ENCODE peak calls at places on chromosomes 4 and X, in nine cellular contexts. D is astrocyte of the spinal cord, Q is GM23338, E is uterus, Z is adipocyte, P is heart left ventricle, J is dorsolateral prefrontal cortex, Y is ascending aorta, L is AG04450. R is an unnamed sample.

GRCh38 chrX:53288173-53288572 is 6.8 kb upstream of the IQSEC2 start:
- DNase-seq in Q (peak; percentile 71), Z (peak; percentile 2), L (no peak), P (peak; percentile 65), D (peak; percentile 23), Y (no peak), E (peak; percentile 36), J (peak; percentile 43), R (no peak)

GRCh38 chr4:186948361-186949291 is 225.0 kb upstream of the FAT1 start:
- DNase-seq in E (no peak), D (peak; percentile 32), Y (no peak), P (no peak), L (no peak), Z (peak; percentile 23), J (no peak), Q (peak; percentile 70), R (no peak)

GRCh38 chr4:26885912-26886274 is 25.3 kb downstream of the STIM2 start:
- DNase-seq in Q (peak; percentile 18), E (no peak), L (no peak), D (no peak), J (no peak), Z (no peak), P (no peak), Y (no peak), R (no peak)

GRCh38 chr4:184386271-184386781 is 88.0 kb downstream of the IRF2 start:
- DNase-seq in L (no peak), E (no peak), Y (no peak), Z (no peak), P (no peak), D (no peak), Q (peak; percentile 83), J (no peak), R (no peak)

GRCh38 chr4:109703664-109704351 is 563 bp upstream of the CASP6 start:
- DNase-seq in P (no peak), J (no peak), E (no peak), Q (no peak), L (no peak), D (no peak), Z (peak; percentile 24), Y (no peak), R (no peak)

GRCh38 chr4:22719218-22719617 is 26.5 kb downstream of the GBA3 start:
- DNase-seq in D (no peak), L (no peak), Y (no peak), Q (no peak), J (no peak), E (no peak), Z (no peak), P (no peak), R (no peak)

GRCh38 chr4:78876568-78877320 is 62.5 kb downstream of the PAQR3 start:
- DNase-seq in L (peak; percentile 2), P (no peak), J (no peak), Z (peak; percentile 39), E (no peak), D (no peak), Q (no peak), Y (no peak), R (no peak)

GRCh38 chr4:169179609-169180526 is 90.9 kb downstream of the SH3RF1 start:
- DNase-seq in L (no peak), Z (peak; percentile 71), J (no peak), E (no peak), P (no peak), Q (no peak), D (peak; percentile 55), Y (no peak), R (no peak)

GRCh38 chr4:86013623-86014022 is 346.2 kb downstream of the MAPK10 start:
- DNase-seq in D (peak; percentile 64), Y (no peak), L (peak; percentile 18), J (no peak), P (no peak), Z (peak; percentile 43), E (no peak), Q (no peak), R (no peak)

GRCh38 chrX:30414144-30414543 is 105.0 kb upstream of the NR0B1 start:
- DNase-seq in E (no peak), Y (no peak), L (no peak), P (no peak), Z (no peak), D (no peak), J (no peak), Q (no peak), R (no peak)

GRCh38 chrX:124736553-124737240 is 390.3 kb downstream of the SH2D1A start:
- DNase-seq in D (no peak), Y (no peak), L (no peak), E (no peak), Z (no peak), Q (peak; percentile 89), J (no peak), P (no peak), R (peak; percentile 63)

GRCh38 chr4:151721466-151721865 is 39.3 kb downstream of the GATB start:
- DNase-seq in E (peak; percentile 42), Y (no peak), D (no peak), P (no peak), Z (no peak), L (no peak), Q (peak; percentile 7), J (no peak), R (no peak)

GRCh38 chr4:80322716-80323115 is 12.8 kb upstream of the CFAP299 start:
- DNase-seq in E (no peak), P (no peak), Y (no peak), L (no peak), Q (no peak), Z (peak; percentile 67), D (peak; percentile 59), J (no peak), R (no peak)

GRCh38 chr4:144579411-144580020 is 66.4 kb upstream of the HHIP start:
- DNase-seq in J (no peak), P (no peak), L (no peak), D (peak; percentile 64), Z (peak; percentile 61), Y (no peak), Q (no peak), E (no peak), R (no peak)
- H3K4me3 ChIP-seq in J (no peak overlapping the region), P (no peak overlapping the region), L (no peak overlapping the region), D (no peak overlapping the region), Z (no peak overlapping the region), Y (no peak overlapping the region), Q (no peak overlapping the region), E (no peak overlapping the region), R (no peak overlapping the region)

DNA sequence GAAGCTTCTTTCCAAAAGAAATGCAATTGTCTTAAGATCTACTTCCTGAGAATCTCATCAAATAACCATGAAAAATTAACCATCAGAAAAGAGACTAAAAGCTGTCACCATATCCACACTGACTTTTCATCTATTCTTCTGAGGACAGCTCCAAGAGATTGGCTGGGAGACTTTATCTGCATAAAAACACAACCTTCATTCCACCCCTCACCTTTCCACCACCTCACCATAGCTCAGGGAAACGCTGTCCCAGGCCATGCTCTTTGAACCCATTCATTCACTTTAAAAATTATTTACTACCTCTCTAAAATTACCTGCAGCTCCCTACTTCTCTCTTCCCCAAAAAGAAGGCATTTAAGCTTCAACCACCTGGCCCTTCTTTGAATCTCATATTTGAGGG is 2.4 kb downstream of the FAM13A start:
- DNase-seq in Z (no peak), P (no peak), L (no peak), E (no peak), Y (no peak), J (no peak), Q (no peak), D (no peak), R (no peak)
- H3K4me3 ChIP-seq in Z (peak overlapping the region; percentile 86), P (no peak overlapping the region), L (peak overlapping the region; percentile 69), E (no peak overlapping the region), Y (no peak overlapping the region), J (no peak overlapping the region), Q (peak overlapping the region; percentile 53), D (no peak overlapping the region), R (no peak overlapping the region)

DNA sequence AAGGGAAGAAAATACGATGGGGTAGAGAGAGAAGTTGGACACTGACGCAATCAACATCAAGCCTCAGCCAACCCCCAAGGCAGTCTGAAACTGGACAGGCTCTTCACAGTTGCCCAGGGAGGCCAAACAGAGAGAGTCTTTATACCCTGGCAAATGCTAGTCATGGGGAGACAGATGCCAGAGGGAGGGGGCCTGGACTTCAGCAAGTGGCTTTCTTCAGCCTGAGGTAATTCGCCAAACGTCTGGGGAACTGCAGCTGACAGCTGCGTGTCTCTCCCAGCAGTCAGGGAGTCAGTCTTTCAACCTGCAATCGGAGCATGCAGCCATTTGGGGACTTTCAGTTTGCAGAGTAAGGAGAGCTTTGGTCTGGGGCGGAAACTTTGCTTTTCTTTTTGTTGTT is 521.6 kb downstream of the TRIML1 start:
- DNase-seq in J (peak; percentile 82), Q (no peak), P (no peak), D (no peak), L (no peak), E (no peak), Z (no peak), Y (no peak), R (no peak)
- H3K4me3 ChIP-seq in J (peak overlapping the region; percentile 15), Q (no peak overlapping the region), P (no peak overlapping the region), D (no peak overlapping the region), L (no peak overlapping the region), E (no peak overlapping the region), Z (no peak overlapping the region), Y (no peak overlapping the region), R (no peak overlapping the region)

GRCh38 chr4:3295837-3296624 is 3.2 kb downstream of the RGS12 start:
- DNase-seq in E (no peak), Y (no peak), Q (no peak), P (no peak), D (no peak), L (no peak), Z (no peak), J (peak; percentile 16), R (no peak)

GRCh38 chr4:3293410-3294391 is 880 bp downstream of the RGS12 start:
- DNase-seq in Y (no peak), L (no peak), Z (peak; percentile 14), Q (no peak), E (no peak), J (peak; percentile 26), D (no peak), P (no peak), R (no peak)

GRCh38 chr4:3296651-3297050 is 3.8 kb downstream of the RGS12 start:
- DNase-seq in E (no peak), D (no peak), Y (no peak), Q (no peak), L (no peak), Z (no peak), P (peak; percentile 9), J (peak; percentile 8), R (no peak)

GRCh38 chr4:3292571-3293409 is at the start of gene RGS12:
- DNase-seq in Y (peak; percentile 86), Z (peak; percentile 97), J (peak; percentile 94), D (peak; percentile 93), E (peak; percentile 95), Q (peak; percentile 95), P (peak; percentile 97), L (peak; percentile 87), R (peak; percentile 70)

DNA sequence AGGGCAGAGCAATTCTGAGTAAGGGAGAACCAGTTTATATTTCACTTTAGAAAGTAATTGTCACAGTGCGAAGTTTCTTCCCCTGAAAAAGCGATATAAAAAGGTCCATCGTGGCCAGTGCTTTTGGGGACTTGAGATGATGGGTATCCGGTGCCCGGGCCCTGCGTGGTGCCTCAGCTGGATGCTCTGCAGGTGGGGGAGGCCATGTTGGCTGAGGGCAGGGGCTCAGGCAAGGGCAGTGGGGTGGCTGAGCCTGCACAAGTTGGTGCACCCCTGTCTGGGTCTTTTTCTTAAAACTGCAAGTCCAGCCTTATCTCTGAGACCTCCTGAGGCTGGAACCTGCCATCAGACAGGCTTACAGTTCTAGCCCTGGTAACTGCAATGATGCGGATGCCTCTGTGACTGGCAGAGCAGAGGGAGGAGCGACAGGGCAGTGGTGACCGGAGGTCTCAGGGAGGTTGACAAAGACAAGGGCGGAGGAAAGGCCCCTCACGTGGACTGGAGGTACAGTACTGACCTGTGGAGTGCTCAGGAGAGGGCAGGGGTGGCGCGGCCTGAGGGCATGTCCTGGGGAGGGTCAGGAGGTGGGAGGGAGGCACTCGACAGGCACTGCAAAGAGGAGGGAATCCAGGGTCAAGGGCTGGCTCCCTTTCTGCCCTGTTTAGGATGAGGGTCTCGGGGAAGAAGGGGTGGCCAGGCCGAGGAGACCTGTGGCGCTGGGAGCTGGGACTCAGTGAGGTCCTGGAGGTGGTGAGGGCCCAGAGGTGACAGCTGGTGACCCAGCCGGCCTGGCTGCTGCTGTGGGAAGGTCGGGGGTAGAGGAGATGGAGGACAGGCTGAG is 1.8 kb downstream of the RGS12 start:
- DNase-seq in J (peak; percentile 22), D (no peak), Z (no peak), Q (no peak), L (no peak), Y (no peak), P (no peak), E (no peak), R (no peak)
- H3K4me3 ChIP-seq in J (no peak overlapping the region), D (no peak overlapping the region), Z (peak overlapping the region; percentile 88), Q (peak overlapping the region; percentile 69), L (peak overlapping the region; percentile 85), Y (no peak overlapping the region), P (no peak overlapping the region), E (no peak overlapping the region), R (no peak overlapping the region)

R was measured in iPS DF 6.9.